ENCODE peak calls at places on chromosomes 6 and 20, in five cellular contexts. C is thyroid gland; K is SHP77 treated with DMSO at 0.1 percent for 48 hours; V is naive thymus-derived CD4-positive, alpha-beta T cell; T is NB4. B is an unnamed sample.
A peak's percentile ranks its signal among the peaks of the same experiment; 100 is the strongest.

GRCh38 chr6:159043236-159043635 is 1.6 kb downstream of the TAGAP start:
- DNase-seq in C (no peak), K (no peak), V (peak; percentile 74), T (peak; percentile 56), B (no peak)

GRCh38 chr20:16760431-16761304 is 12.5 kb downstream of the OTOR start:
- DNase-seq in C (peak; percentile 83), K (no peak), V (no peak), T (no peak), B (peak; percentile 7)

GRCh38 chr6:15574497-15574896 is 88.3 kb downstream of the DTNBP1 start:
- DNase-seq in C (no peak), K (no peak), V (no peak), T (no peak), B (no peak)

GRCh38 chr20:53609501-53610445 is 16.1 kb upstream of the ZNF217 start:
- DNase-seq in C (no peak), K (peak; percentile 80), V (peak; percentile 84), T (peak; percentile 92), B (peak; percentile 61)

GRCh38 chr6:903746-904145 is 210.8 kb upstream of the EXOC2 start:
- DNase-seq in C (no peak), K (no peak), V (no peak), T (no peak), B (no peak)

GRCh38 chr6:29201966-29202365 is 31.3 kb downstream of the OR2J2 start:
- DNase-seq in C (no peak), K (no peak), V (no peak), T (no peak), B (no peak)

GRCh38 chr6:56270812-56271441 is 23.5 kb upstream of the COL21A1 start:
- DNase-seq in C (no peak), K (no peak), V (no peak), T (no peak), B (no peak)

GRCh38 chr6:74735304-74735703 is 470.5 kb downstream of the COL12A1 start:
- DNase-seq in C (no peak), K (no peak), V (no peak), T (no peak), B (peak; percentile 85)

GRCh38 chr6:91241946-91242613 is 655.2 kb upstream of the MAP3K7 start:
- DNase-seq in C (no peak), K (no peak), V (no peak), T (no peak), B (no peak)

GRCh38 chr6:135655055-135655454 is 157.5 kb upstream of the AHI1 start:
- DNase-seq in C (no peak), K (no peak), V (no peak), T (no peak), B (no peak)

B was measured in bronchial epithelial cell.